ENCODE peak calls at places on chromosome 12, in nine cellular contexts. One of them, this sample, is unnamed.

GRCh38 chr12:103546959-103547358 is 40.1 kb upstream of the STAB2 start:
- DNase-seq in activated CD8-positive, alpha-beta T cell treated with anti-CD3 and anti-CD28 coated beads for 36 hours: no peak
- DNase-seq in astrocyte: no peak
- DNase-seq in H9: no peak
- DNase-seq in lower lobe of right lung: no peak
- DNase-seq in mammary epithelial cell: no peak
- DNase-seq in lower leg skin: no peak
- DNase-seq in fibroblast of mammary gland: no peak
- DNase-seq in progenitor cell of endocrine pancreas: no peak
- DNase-seq in this sample: no peak

GRCh38 chr12:11877869-11878780 is 192.6 kb upstream of the BCL2L14 start:
- DNase-seq in lower lobe of right lung: no peak
- DNase-seq in fibroblast of mammary gland: peak
- DNase-seq in astrocyte: peak
- DNase-seq in lower leg skin: no peak
- DNase-seq in mammary epithelial cell: peak
- DNase-seq in H9: no peak
- DNase-seq in activated CD8-positive, alpha-beta T cell treated with anti-CD3 and anti-CD28 coated beads for 36 hours: no peak
- DNase-seq in progenitor cell of endocrine pancreas: no peak
- DNase-seq in this sample: no peak

GRCh38 chr12:522692-523378 is 63.1 kb downstream of the B4GALNT3 start:
- DNase-seq in activated CD8-positive, alpha-beta T cell treated with anti-CD3 and anti-CD28 coated beads for 36 hours: no peak
- DNase-seq in H9: no peak
- DNase-seq in lower leg skin: no peak
- DNase-seq in mammary epithelial cell: no peak
- DNase-seq in fibroblast of mammary gland: no peak
- DNase-seq in progenitor cell of endocrine pancreas: no peak
- DNase-seq in astrocyte: no peak
- DNase-seq in lower lobe of right lung: no peak
- DNase-seq in this sample: no peak

GRCh38 chr12:18990866-18991265 is 138.7 kb upstream of the PLEKHA5 start:
- DNase-seq in activated CD8-positive, alpha-beta T cell treated with anti-CD3 and anti-CD28 coated beads for 36 hours: no peak
- DNase-seq in progenitor cell of endocrine pancreas: no peak
- DNase-seq in astrocyte: no peak
- DNase-seq in fibroblast of mammary gland: no peak
- DNase-seq in mammary epithelial cell: no peak
- DNase-seq in lower lobe of right lung: no peak
- DNase-seq in H9: no peak
- DNase-seq in lower leg skin: no peak
- DNase-seq in this sample: no peak

GRCh38 chr12:99712281-99712680 is 64.7 kb downstream of the GARIN6 start:
- DNase-seq in fibroblast of mammary gland: no peak
- DNase-seq in lower lobe of right lung: no peak
- DNase-seq in astrocyte: no peak
- DNase-seq in lower leg skin: no peak
- DNase-seq in activated CD8-positive, alpha-beta T cell treated with anti-CD3 and anti-CD28 coated beads for 36 hours: no peak
- DNase-seq in H9: no peak
- DNase-seq in mammary epithelial cell: no peak
- DNase-seq in progenitor cell of endocrine pancreas: no peak
- DNase-seq in this sample: no peak

GRCh38 chr12:122834921-122835692 is at the start of gene HIP1R:
- DNase-seq in progenitor cell of endocrine pancreas: peak
- DNase-seq in mammary epithelial cell: no peak
- DNase-seq in H9: peak
- DNase-seq in astrocyte: no peak
- DNase-seq in fibroblast of mammary gland: no peak
- DNase-seq in lower leg skin: peak
- DNase-seq in activated CD8-positive, alpha-beta T cell treated with anti-CD3 and anti-CD28 coated beads for 36 hours: peak
- DNase-seq in lower lobe of right lung: peak
- DNase-seq in this sample: peak

GRCh38 chr12:111404362-111405148 is 1.2 kb upstream of the SH2B3 start:
- DNase-seq in activated CD8-positive, alpha-beta T cell treated with anti-CD3 and anti-CD28 coated beads for 36 hours: peak
- DNase-seq in progenitor cell of endocrine pancreas: no peak
- DNase-seq in H9: peak
- DNase-seq in mammary epithelial cell: no peak
- DNase-seq in fibroblast of mammary gland: no peak
- DNase-seq in lower leg skin: no peak
- DNase-seq in astrocyte: no peak
- DNase-seq in lower lobe of right lung: peak
- DNase-seq in this sample: no peak

GRCh38 chr12:34604631-34605509 is 582.6 kb downstream of the ALG10 start:
- DNase-seq in lower lobe of right lung: peak
- DNase-seq in lower leg skin: no peak
- DNase-seq in mammary epithelial cell: no peak
- DNase-seq in progenitor cell of endocrine pancreas: peak
- DNase-seq in astrocyte: no peak
- DNase-seq in H9: peak
- DNase-seq in activated CD8-positive, alpha-beta T cell treated with anti-CD3 and anti-CD28 coated beads for 36 hours: no peak
- DNase-seq in fibroblast of mammary gland: no peak
- DNase-seq in this sample: no peak

GRCh38 chr12:27212861-27213260 is 31.2 kb upstream of the STK38L start:
- DNase-seq in lower lobe of right lung: no peak
- DNase-seq in fibroblast of mammary gland: no peak
- DNase-seq in lower leg skin: no peak
- DNase-seq in activated CD8-positive, alpha-beta T cell treated with anti-CD3 and anti-CD28 coated beads for 36 hours: no peak
- DNase-seq in astrocyte: no peak
- DNase-seq in H9: no peak
- DNase-seq in progenitor cell of endocrine pancreas: no peak
- DNase-seq in mammary epithelial cell: no peak
- DNase-seq in this sample: no peak

GRCh38 chr12:129615001-129615400 is 288.8 kb downstream of the TMEM132D start:
- DNase-seq in fibroblast of mammary gland: no peak
- DNase-seq in progenitor cell of endocrine pancreas: no peak
- DNase-seq in lower leg skin: no peak
- DNase-seq in lower lobe of right lung: no peak
- DNase-seq in mammary epithelial cell: no peak
- DNase-seq in astrocyte: peak
- DNase-seq in H9: no peak
- DNase-seq in activated CD8-positive, alpha-beta T cell treated with anti-CD3 and anti-CD28 coated beads for 36 hours: no peak
- DNase-seq in this sample: no peak

GRCh38 chr12:6827982-6828670 is at the start of gene P3H3:
- DNase-seq in H9: peak
- DNase-seq in lower leg skin: peak
- DNase-seq in mammary epithelial cell: no peak
- DNase-seq in progenitor cell of endocrine pancreas: no peak
- DNase-seq in lower lobe of right lung: no peak
- DNase-seq in fibroblast of mammary gland: peak
- DNase-seq in activated CD8-positive, alpha-beta T cell treated with anti-CD3 and anti-CD28 coated beads for 36 hours: peak
- DNase-seq in astrocyte: peak
- DNase-seq in this sample: peak

GRCh38 chr12:22627351-22627750 is 2.4 kb downstream of the ETNK1 start:
- DNase-seq in H9: no peak
- DNase-seq in lower lobe of right lung: no peak
- DNase-seq in activated CD8-positive, alpha-beta T cell treated with anti-CD3 and anti-CD28 coated beads for 36 hours: no peak
- DNase-seq in mammary epithelial cell: peak
- DNase-seq in fibroblast of mammary gland: no peak
- DNase-seq in astrocyte: no peak
- DNase-seq in lower leg skin: no peak
- DNase-seq in progenitor cell of endocrine pancreas: no peak
- DNase-seq in this sample: no peak

GRCh38 chr12:105212431-105212830 is 23.5 kb downstream of the APPL2 start:
- DNase-seq in astrocyte: peak
- DNase-seq in mammary epithelial cell: peak
- DNase-seq in fibroblast of mammary gland: peak
- DNase-seq in H9: no peak
- DNase-seq in progenitor cell of endocrine pancreas: no peak
- DNase-seq in lower lobe of right lung: no peak
- DNase-seq in lower leg skin: no peak
- DNase-seq in activated CD8-positive, alpha-beta T cell treated with anti-CD3 and anti-CD28 coated beads for 36 hours: no peak
- DNase-seq in this sample: no peak

GRCh38 chr12:54287316-54288157 is 7.0 kb downstream of the HNRNPA1 start:
- DNase-seq in progenitor cell of endocrine pancreas: no peak
- DNase-seq in activated CD8-positive, alpha-beta T cell treated with anti-CD3 and anti-CD28 coated beads for 36 hours: no peak
- DNase-seq in astrocyte: no peak
- DNase-seq in fibroblast of mammary gland: no peak
- DNase-seq in H9: peak
- DNase-seq in lower lobe of right lung: no peak
- DNase-seq in lower leg skin: no peak
- DNase-seq in mammary epithelial cell: no peak
- DNase-seq in this sample: no peak

GRCh38 chr12:54280401-54281260 is at the start of gene HNRNPA1:
- DNase-seq in lower leg skin: peak
- DNase-seq in activated CD8-positive, alpha-beta T cell treated with anti-CD3 and anti-CD28 coated beads for 36 hours: peak
- DNase-seq in fibroblast of mammary gland: peak
- DNase-seq in progenitor cell of endocrine pancreas: peak
- DNase-seq in lower lobe of right lung: peak
- DNase-seq in mammary epithelial cell: peak
- DNase-seq in astrocyte: peak
- DNase-seq in H9: peak
- DNase-seq in this sample: peak

GRCh38 chr12:54282949-54283593 is 2.5 kb downstream of the HNRNPA1 start:
- DNase-seq in astrocyte: no peak
- DNase-seq in lower leg skin: no peak
- DNase-seq in fibroblast of mammary gland: no peak
- DNase-seq in mammary epithelial cell: no peak
- DNase-seq in H9: no peak
- DNase-seq in progenitor cell of endocrine pancreas: no peak
- DNase-seq in lower lobe of right lung: no peak
- DNase-seq in activated CD8-positive, alpha-beta T cell treated with anti-CD3 and anti-CD28 coated beads for 36 hours: peak
- DNase-seq in this sample: no peak

GRCh38 chr12:54286042-54286931 is 5.8 kb downstream of the HNRNPA1 start:
- DNase-seq in lower lobe of right lung: no peak
- DNase-seq in lower leg skin: no peak
- DNase-seq in activated CD8-positive, alpha-beta T cell treated with anti-CD3 and anti-CD28 coated beads for 36 hours: no peak
- DNase-seq in progenitor cell of endocrine pancreas: no peak
- DNase-seq in mammary epithelial cell: peak
- DNase-seq in H9: no peak
- DNase-seq in astrocyte: no peak
- DNase-seq in fibroblast of mammary gland: no peak
- DNase-seq in this sample: no peak

GRCh38 chr12:54285150-54286041 is 4.9 kb downstream of the HNRNPA1 start:
- DNase-seq in mammary epithelial cell: no peak
- DNase-seq in H9: no peak
- DNase-seq in fibroblast of mammary gland: no peak
- DNase-seq in progenitor cell of endocrine pancreas: no peak
- DNase-seq in astrocyte: no peak
- DNase-seq in lower lobe of right lung: no peak
- DNase-seq in activated CD8-positive, alpha-beta T cell treated with anti-CD3 and anti-CD28 coated beads for 36 hours: no peak
- DNase-seq in lower leg skin: no peak
- DNase-seq in this sample: no peak
- TF ChIP-seq CTCF in mammary epithelial cell: peak
- TF ChIP-seq CTCF in H9: peak
- TF ChIP-seq CTCF in fibroblast of mammary gland: peak
- TF ChIP-seq CTCF in progenitor cell of endocrine pancreas: peak
- TF ChIP-seq CTCF in astrocyte: no peak
- TF ChIP-seq CTCF in lower lobe of right lung: peak
- TF ChIP-seq CTCF in activated CD8-positive, alpha-beta T cell treated with anti-CD3 and anti-CD28 coated beads for 36 hours: peak
- TF ChIP-seq CTCF in lower leg skin: no peak
- TF ChIP-seq CTCF in this sample: peak

DNA sequence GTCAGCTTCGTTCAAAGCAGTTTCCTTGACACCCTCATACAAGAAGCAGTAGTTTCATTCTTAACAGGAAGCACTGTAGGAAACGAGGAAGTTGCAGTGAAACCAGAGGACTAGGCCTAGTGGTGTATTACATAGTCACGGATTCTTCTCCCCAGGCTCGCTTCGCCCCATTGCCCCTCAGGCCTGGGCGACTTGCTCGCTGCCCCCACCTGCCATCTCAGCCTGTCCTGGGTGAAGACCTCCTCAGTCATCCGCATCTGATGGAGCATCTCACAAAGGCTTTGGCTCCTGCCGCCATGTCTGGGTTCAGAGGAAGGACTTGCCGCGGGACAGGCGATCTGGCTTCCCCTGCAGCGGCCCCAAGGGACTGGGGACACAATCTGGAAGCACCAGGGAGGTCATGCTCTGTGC is 93.5 kb downstream of the LMNTD1 start:
- DNase-seq in mammary epithelial cell: no peak
- DNase-seq in progenitor cell of endocrine pancreas: no peak
- DNase-seq in fibroblast of mammary gland: no peak
- DNase-seq in lower lobe of right lung: no peak
- DNase-seq in astrocyte: no peak
- DNase-seq in activated CD8-positive, alpha-beta T cell treated with anti-CD3 and anti-CD28 coated beads for 36 hours: no peak
- DNase-seq in H9: peak
- DNase-seq in lower leg skin: no peak
- DNase-seq in this sample: no peak
- TF ChIP-seq CTCF in mammary epithelial cell: no peak
- TF ChIP-seq CTCF in progenitor cell of endocrine pancreas: no peak
- TF ChIP-seq CTCF in fibroblast of mammary gland: no peak
- TF ChIP-seq CTCF in lower lobe of right lung: no peak
- TF ChIP-seq CTCF in astrocyte: no peak
- TF ChIP-seq CTCF in activated CD8-positive, alpha-beta T cell treated with anti-CD3 and anti-CD28 coated beads for 36 hours: no peak
- TF ChIP-seq CTCF in H9: no peak
- TF ChIP-seq CTCF in lower leg skin: no peak
- TF ChIP-seq CTCF in this sample: no peak

DNA sequence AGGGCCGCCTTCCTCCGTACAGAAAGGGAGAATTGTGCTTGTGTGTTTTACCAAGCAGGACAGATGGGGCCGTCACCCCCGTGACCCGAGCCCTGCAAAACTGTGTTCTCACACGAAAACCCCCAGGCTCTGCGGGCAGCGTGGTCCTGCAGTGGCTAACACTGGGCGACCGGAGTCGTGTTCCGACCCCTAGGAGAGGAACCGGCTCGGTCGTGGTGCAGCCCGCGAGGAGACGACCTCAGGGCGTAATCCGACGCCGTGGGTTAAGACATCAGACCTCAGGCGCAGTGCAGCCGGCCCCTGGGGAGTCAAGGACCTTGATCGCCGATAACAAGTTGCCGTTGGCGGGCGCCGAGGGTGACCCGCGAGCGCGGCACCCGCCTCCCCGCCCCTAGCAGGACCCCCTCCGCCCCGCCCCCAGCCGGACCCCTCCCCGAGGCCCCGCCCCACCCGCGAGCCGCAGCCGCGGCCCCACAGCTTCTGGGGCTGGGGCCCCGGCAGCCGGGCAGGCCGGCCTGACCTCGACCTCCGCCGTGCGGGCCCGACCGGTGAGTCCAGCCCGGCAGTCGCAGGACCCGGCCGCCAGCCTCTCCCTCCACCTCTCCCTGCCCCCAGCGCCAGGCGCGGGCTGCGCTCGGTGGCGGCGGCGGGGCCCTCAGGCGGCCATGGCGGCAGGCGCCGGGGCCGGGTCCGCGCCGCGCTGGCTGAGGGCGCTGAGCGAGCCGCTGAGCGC is at the start of gene CHPT1:
- DNase-seq in fibroblast of mammary gland: peak
- DNase-seq in lower lobe of right lung: peak
- DNase-seq in lower leg skin: peak
- DNase-seq in progenitor cell of endocrine pancreas: peak
- DNase-seq in mammary epithelial cell: peak
- DNase-seq in H9: peak
- DNase-seq in activated CD8-positive, alpha-beta T cell treated with anti-CD3 and anti-CD28 coated beads for 36 hours: peak
- DNase-seq in astrocyte: peak
- DNase-seq in this sample: peak
- TF ChIP-seq CTCF in fibroblast of mammary gland: no peak
- TF ChIP-seq CTCF in lower lobe of right lung: no peak
- TF ChIP-seq CTCF in lower leg skin: no peak
- TF ChIP-seq CTCF in progenitor cell of endocrine pancreas: no peak
- TF ChIP-seq CTCF in mammary epithelial cell: no peak
- TF ChIP-seq CTCF in H9: no peak
- TF ChIP-seq CTCF in activated CD8-positive, alpha-beta T cell treated with anti-CD3 and anti-CD28 coated beads for 36 hours: no peak
- TF ChIP-seq CTCF in astrocyte: no peak
- TF ChIP-seq CTCF in this sample: no peak

GRCh38 chr12:58441483-58441882 is 478.8 kb downstream of the LRIG3 start:
- DNase-seq in lower lobe of right lung: no peak
- DNase-seq in activated CD8-positive, alpha-beta T cell treated with anti-CD3 and anti-CD28 coated beads for 36 hours: no peak
- DNase-seq in fibroblast of mammary gland: no peak
- DNase-seq in astrocyte: no peak
- DNase-seq in progenitor cell of endocrine pancreas: no peak
- DNase-seq in mammary epithelial cell: no peak
- DNase-seq in lower leg skin: no peak
- DNase-seq in H9: no peak
- DNase-seq in this sample: no peak

GRCh38 chr12:58443981-58444371 is 476.3 kb downstream of the LRIG3 start:
- DNase-seq in lower lobe of right lung: no peak
- DNase-seq in activated CD8-positive, alpha-beta T cell treated with anti-CD3 and anti-CD28 coated beads for 36 hours: no peak
- DNase-seq in mammary epithelial cell: no peak
- DNase-seq in lower leg skin: no peak
- DNase-seq in astrocyte: peak
- DNase-seq in progenitor cell of endocrine pancreas: no peak
- DNase-seq in H9: no peak
- DNase-seq in fibroblast of mammary gland: peak
- DNase-seq in this sample: no peak

GRCh38 chr12:58443273-58443980 is 476.9 kb downstream of the LRIG3 start:
- DNase-seq in progenitor cell of endocrine pancreas: no peak
- DNase-seq in mammary epithelial cell: peak
- DNase-seq in lower lobe of right lung: no peak
- DNase-seq in H9: peak
- DNase-seq in lower leg skin: no peak
- DNase-seq in fibroblast of mammary gland: peak
- DNase-seq in activated CD8-positive, alpha-beta T cell treated with anti-CD3 and anti-CD28 coated beads for 36 hours: peak
- DNase-seq in astrocyte: no peak
- DNase-seq in this sample: peak
- TF ChIP-seq CTCF in progenitor cell of endocrine pancreas: peak
- TF ChIP-seq CTCF in mammary epithelial cell: peak
- TF ChIP-seq CTCF in lower lobe of right lung: peak
- TF ChIP-seq CTCF in H9: peak
- TF ChIP-seq CTCF in lower leg skin: no peak
- TF ChIP-seq CTCF in fibroblast of mammary gland: peak
- TF ChIP-seq CTCF in activated CD8-positive, alpha-beta T cell treated with anti-CD3 and anti-CD28 coated beads for 36 hours: no peak
- TF ChIP-seq CTCF in astrocyte: peak
- TF ChIP-seq CTCF in this sample: peak

This sample was measured in glutamatergic neuron.